ENCODE peak calls at places on chromosomes 16 and 17, in ten cellular contexts. Z is Caco-2, Q is tibial nerve, I is heart left ventricle, O is pancreas, W is iPS DF 6.9, P is cardiac muscle cell, T is aorta, U is SJSA1, Y is OCI-LY7. J is an unnamed sample.
A peak's percentile ranks its signal among the peaks of the same experiment; 100 is the strongest.

GRCh38 chr16:22191966-22192260 is 14.2 kb upstream of the EEF2K start:
- DNase-seq in O (no peak), Y (peak; percentile 17), I (no peak), T (no peak), Z (peak; percentile 47), Q (no peak), W (no peak), U (no peak), P (no peak), J (peak; percentile 45)

GRCh38 chr16:82061861-82062525 is 26.9 kb downstream of the HSD17B2 start:
- DNase-seq in O (no peak), U (no peak), T (no peak), I (no peak), Z (peak; percentile 36), W (peak; percentile 7), Y (peak; percentile 36), Q (no peak), P (peak; percentile 40), J (no peak)

GRCh38 chr16:12589676-12590075 is 214.0 kb downstream of the CPPED1 start:
- DNase-seq in T (no peak), I (no peak), P (no peak), O (no peak), Z (no peak), U (no peak), Q (no peak), Y (no peak), W (no peak), J (no peak)

GRCh38 chr16:14172200-14172805 is 101.2 kb downstream of the MRTFB start:
- DNase-seq in Q (no peak), U (no peak), P (peak; percentile 74), I (no peak), O (no peak), Z (no peak), Y (no peak), W (no peak), T (no peak), J (no peak)

GRCh38 chr17:28142355-28142754 is 99.9 kb downstream of the NLK start:
- DNase-seq in Z (no peak), O (no peak), Y (no peak), P (no peak), W (no peak), Q (no peak), I (no peak), U (no peak), T (no peak), J (peak; percentile 14)

GRCh38 chr17:40497704-40498103 is 3.7 kb downstream of the TNS4 start:
- DNase-seq in P (no peak), I (peak; percentile 18), Y (no peak), Z (no peak), W (no peak), Q (no peak), U (no peak), T (no peak), O (no peak), J (no peak)

GRCh38 chr17:50087912-50088405 is 7.2 kb upstream of the PDK2 start:
- DNase-seq in I (no peak), T (no peak), Y (no peak), Z (no peak), W (no peak), U (no peak), Q (no peak), O (no peak), P (no peak), J (no peak)

GRCh38 chr16:85421338-85422123 is 191.6 kb upstream of the GSE1 start:
- DNase-seq in Q (no peak), U (peak; percentile 36), Y (no peak), O (peak; percentile 56), I (peak; percentile 19), P (no peak), W (no peak), Z (peak; percentile 16), T (peak; percentile 68), J (no peak)

GRCh38 chr17:57994436-57994835 is 6.4 kb upstream of the VEZF1 start:
- DNase-seq in W (no peak), Y (no peak), Q (no peak), Z (no peak), U (no peak), O (no peak), P (no peak), I (no peak), T (no peak), J (no peak)

GRCh38 chr16:4460936-4461249 is 13.5 kb downstream of the NMRAL1 start:
- DNase-seq in Q (no peak), W (no peak), I (no peak), U (no peak), T (no peak), P (no peak), O (no peak), Z (no peak), Y (no peak), J (no peak)

GRCh38 chr16:15790458-15790857 is 66.4 kb downstream of the MYH11 start:
- DNase-seq in Z (no peak), Q (no peak), W (no peak), U (no peak), T (peak; percentile 57), O (no peak), P (no peak), I (no peak), Y (no peak), J (no peak)

GRCh38 chr17:9676742-9677387 is 31.5 kb downstream of the USP43 start:
- DNase-seq in Z (no peak), Q (no peak), W (no peak), P (no peak), Y (no peak), O (no peak), I (no peak), U (peak; percentile 53), T (no peak), J (no peak)

GRCh38 chr17:7897773-7898172 is 9.2 kb downstream of the CHD3 start:
- DNase-seq in U (no peak), P (peak; percentile 77), T (no peak), Y (no peak), O (no peak), W (no peak), Q (peak; percentile 19), I (no peak), Z (peak; percentile 47), J (no peak)

GRCh38 chr17:50518265-50519023 is 10.2 kb downstream of the MYCBPAP start:
- DNase-seq in W (no peak), I (no peak), U (no peak), Y (no peak), Z (no peak), P (peak; percentile 25), T (no peak), O (peak; percentile 73), Q (no peak), J (no peak)

GRCh38 chr16:72072514-72073342 is 9.7 kb downstream of the HPR start:
- DNase-seq in W (no peak), T (no peak), Y (no peak), O (no peak), Q (no peak), P (peak; percentile 89), U (no peak), I (peak; percentile 56), Z (peak; percentile 39), J (no peak)

GRCh38 chr17:69870091-69870530 is 204.9 kb upstream of the KCNJ16 start:
- DNase-seq in O (no peak), I (no peak), P (peak; percentile 22), Q (no peak), Y (peak; percentile 6), U (peak; percentile 93), Z (no peak), W (no peak), T (no peak), J (no peak)

GRCh38 chr17:81509687-81510523 is 2.7 kb downstream of the ACTG1 start:
- DNase-seq in T (no peak), Z (no peak), I (no peak), U (peak; percentile 43), O (no peak), Q (no peak), Y (peak; percentile 29), P (peak; percentile 43), W (no peak), J (no peak)

GRCh38 chr17:64496348-64496785 is 487 bp downstream of the POLG2 start:
- DNase-seq in P (no peak), U (no peak), I (no peak), O (no peak), T (no peak), W (no peak), Y (peak; percentile 13), Q (no peak), Z (no peak), J (peak; percentile 27)
- H3K4me1 ChIP-seq in P (peaks cover 11% of the 10 kb centered on the region), U (peaks cover 27% of the 10 kb centered on the region), I (peaks cover 66% of the 10 kb centered on the region), O (no peaks in the 10 kb centered on the region), T (no peaks in the 10 kb centered on the region), W (no peaks in the 10 kb centered on the region), Y (peaks cover 58% of the 10 kb centered on the region), Q (no peaks in the 10 kb centered on the region), Z (peaks cover 26% of the 10 kb centered on the region), J (peaks cover 15% of the 10 kb centered on the region)

GRCh38 chr16:57184113-57184512 is 1.7 kb downstream of the PSME3IP1 start:
- DNase-seq in I (no peak), O (no peak), Y (no peak), T (no peak), Q (no peak), P (no peak), W (no peak), Z (no peak), U (no peak), J (no peak)
- H3K4me3 ChIP-seq in I (no peak overlapping the region), O (no peak overlapping the region), Y (peak overlapping the region; percentile 87), T (no peak overlapping the region), Q (peak overlapping the region; percentile 100), P (no peak overlapping the region), W (no peak overlapping the region), Z (no peak overlapping the region), U (no peak overlapping the region), J (no peak overlapping the region)

GRCh38 chr17:78268191-78268874 is 36.9 kb downstream of the TMEM235 start:
- DNase-seq in W (no peak), Q (no peak), O (peak; percentile 57), T (peak; percentile 61), Y (no peak), P (no peak), I (no peak), U (peak; percentile 51), Z (no peak), J (no peak)
- H3K4me1 ChIP-seq in W (peaks cover 32% of the 10 kb centered on the region), Q (no peaks in the 10 kb centered on the region), O (peaks cover 7% of the 10 kb centered on the region), T (no peaks in the 10 kb centered on the region), Y (peaks cover 18% of the 10 kb centered on the region), P (peaks cover 58% of the 10 kb centered on the region), I (peaks cover 9% of the 10 kb centered on the region), U (peaks cover 13% of the 10 kb centered on the region), Z (peaks cover 50% of the 10 kb centered on the region), J (peaks cover 10% of the 10 kb centered on the region)

GRCh38 chr17:65054602-65055001 is 1.9 kb downstream of the GNA13 start:
- DNase-seq in U (no peak), T (no peak), Q (no peak), O (no peak), P (no peak), Z (no peak), I (no peak), Y (no peak), W (no peak), J (peak; percentile 33)

GRCh38 chr17:65055280-65055707 is 1.2 kb downstream of the GNA13 start:
- DNase-seq in Y (peak; percentile 52), W (no peak), I (no peak), O (no peak), U (no peak), T (no peak), P (no peak), Z (no peak), Q (no peak), J (no peak)

GRCh38 chr17:65052585-65052984 is 4.0 kb downstream of the GNA13 start:
- DNase-seq in I (no peak), U (peak; percentile 41), Y (no peak), O (no peak), Q (no peak), T (no peak), W (no peak), P (no peak), Z (no peak), J (no peak)

GRCh38 chr17:65051922-65052321 is 4.6 kb downstream of the GNA13 start:
- DNase-seq in T (no peak), U (no peak), P (no peak), Z (no peak), Q (no peak), I (no peak), O (no peak), Y (no peak), W (no peak), J (no peak)

GRCh38 chr17:65053354-65053881 is 3.1 kb downstream of the GNA13 start:
- DNase-seq in U (peak; percentile 31), P (no peak), W (no peak), Q (no peak), Z (no peak), I (no peak), Y (no peak), O (no peak), T (no peak), J (no peak)
- H3K4me3 ChIP-seq in U (no peak overlapping the region), P (no peak overlapping the region), W (no peak overlapping the region), Q (no peak overlapping the region), Z (no peak overlapping the region), I (no peak overlapping the region), Y (peak overlapping the region; percentile 76), O (no peak overlapping the region), T (no peak overlapping the region), J (no peak overlapping the region)

J was measured in HAP-1.